ENCODE peak calls at places on chromosomes 2 and 18, in four cellular contexts. H is glutamatergic neuron, S is T-helper 1 cell, W is esophagus squamous epithelium. E is an unnamed sample.

GRCh38 chr2:235461763-235462414 is 32.0 kb upstream of the AGAP1 start:
- DNase-seq in H (no peak), S (no peak), W (no peak), E (no peak)

GRCh38 chr2:24304098-24304497 is 56.2 kb downstream of the ITSN2 start:
- DNase-seq in H (no peak), S (no peak), W (no peak), E (no peak)

GRCh38 chr2:7703048-7703447 is 785.8 kb downstream of the RNF144A start:
- DNase-seq in H (no peak), S (no peak), W (no peak), E (no peak)

GRCh38 chr2:134845719-134846118 is 7.3 kb downstream of the ACMSD start:
- DNase-seq in H (no peak), S (no peak), W (no peak), E (no peak)

GRCh38 chr2:216644846-216645635 is 11.8 kb downstream of the IGFBP2 start:
- DNase-seq in H (no peak), S (no peak), W (no peak), E (no peak)

GRCh38 chr18:48780151-48781001 is 170.4 kb downstream of the SMAD7 start:
- DNase-seq in H (peak), S (no peak), W (no peak), E (no peak)

GRCh38 chr2:191264647-191265079 is 19.5 kb downstream of the MYO1B start:
- DNase-seq in H (no peak), S (no peak), W (no peak), E (no peak)

GRCh38 chr2:239908308-239908707 is 116.8 kb downstream of the NDUFA10 start:
- DNase-seq in H (no peak), S (no peak), W (no peak), E (no peak)

GRCh38 chr2:109202486-109202885 is 73.5 kb downstream of the SH3RF3 start:
- DNase-seq in H (no peak), S (no peak), W (no peak), E (no peak)

GRCh38 chr2:108491848-108492247 is 42.4 kb upstream of the LIMS1 start:
- DNase-seq in H (no peak), S (no peak), W (no peak), E (no peak)

GRCh38 chr18:23135679-23136325 is 517 bp downstream of the CABLES1 start:
- DNase-seq in H (peak), S (no peak), W (no peak), E (no peak)

GRCh38 chr2:190511104-190511503 is 23.4 kb downstream of the NEMP2 start:
- DNase-seq in H (no peak), S (no peak), W (no peak), E (no peak)

GRCh38 chr2:239316562-239317465 is 84.0 kb downstream of the HDAC4 start:
- DNase-seq in H (no peak), S (no peak), W (no peak), E (no peak)

GRCh38 chr2:239519081-239519920 is 118.5 kb upstream of the HDAC4 start:
- DNase-seq in H (no peak), S (no peak), W (no peak), E (no peak)

GRCh38 chr2:119293254-119293653 is 69.6 kb downstream of the STEAP3 start:
- DNase-seq in H (no peak), S (no peak), W (no peak), E (no peak)

GRCh38 chr18:62760403-62760734 is 45.0 kb downstream of the PHLPP1 start:
- DNase-seq in H (no peak), S (no peak), W (no peak), E (no peak)

E was measured in cortex of kidney.